ENCODE peak calls at places on chromosomes 3 and 15, in seven cellular contexts. T, I, Y, U, L, Q and F are unnamed samples.

GRCh38 chr3:177498037-177498857 is 301.0 kb upstream of the TBL1XR1 start:
- DNase-seq in Q (peak; percentile 79), U (no peak), T (peak; percentile 36), I (no peak), Y (no peak), L (no peak), F (peak; percentile 55)

GRCh38 chr15:91605576-91605975 is 247.9 kb upstream of the SLCO3A1 start:
- DNase-seq in Q (no peak), L (no peak), Y (no peak), U (no peak), I (no peak), T (no peak), F (no peak)

GRCh38 chr15:69958494-69959134 is 139.1 kb downstream of the TLE3 start:
- DNase-seq in U (no peak), Y (no peak), L (no peak), Q (no peak), I (no peak), T (peak; percentile 31), F (peak; percentile 6)

GRCh38 chr3:188578579-188579363 is 424.8 kb downstream of the LPP start:
- DNase-seq in L (peak; percentile 80), Q (no peak), T (no peak), I (peak; percentile 77), Y (peak; percentile 90), U (no peak), F (no peak)

GRCh38 chr3:120144267-120144666 is 50.0 kb upstream of the GSK3B start:
- DNase-seq in Y (no peak), I (no peak), U (no peak), L (no peak), T (peak; percentile 33), Q (peak; percentile 48), F (peak; percentile 69)

GRCh38 chr15:70488002-70488605 is 275.3 kb downstream of the UACA start:
- DNase-seq in T (peak; percentile 80), Q (peak; percentile 86), L (no peak), Y (peak; percentile 82), I (peak; percentile 73), U (peak; percentile 72), F (peak; percentile 59)

GRCh38 chr15:44427756-44428724 is 611 bp downstream of the CTDSPL2 start:
- DNase-seq in I (no peak), L (no peak), T (peak; percentile 28), Q (peak; percentile 41), U (no peak), Y (no peak), F (peak; percentile 30)

GRCh38 chr3:39126532-39127071 is 19.1 kb downstream of the TTC21A start:
- DNase-seq in Q (peak; percentile 68), L (no peak), U (peak; percentile 65), Y (peak; percentile 70), T (peak; percentile 72), I (no peak), F (peak; percentile 28)

GRCh38 chr3:191425322-191425734 is 35.6 kb upstream of the PYDC2 start:
- DNase-seq in I (no peak), L (no peak), Q (no peak), U (no peak), T (no peak), Y (no peak), F (no peak)

GRCh38 chr3:172982731-172983364 is 158.2 kb downstream of the SPATA16 start:
- DNase-seq in Y (no peak), T (peak; percentile 7), Q (no peak), I (no peak), L (no peak), U (no peak), F (peak; percentile 14)

GRCh38 chr3:53159415-53160135 is 1.4 kb upstream of the PRKCD start:
- DNase-seq in U (no peak), Y (no peak), I (peak; percentile 50), Q (peak; percentile 25), L (no peak), T (peak; percentile 20), F (peak; percentile 66)

GRCh38 chr3:100702082-100703014 is 6.9 kb upstream of the TFG start:
- DNase-seq in Q (no peak), T (no peak), U (no peak), Y (no peak), L (no peak), I (no peak), F (no peak)

GRCh38 chr15:52424856-52425431 is 103.7 kb downstream of the MYO5A start:
- DNase-seq in Q (no peak), I (no peak), Y (no peak), T (no peak), L (no peak), U (no peak), F (no peak)

GRCh38 chr3:164550857-164551256 is 527.4 kb downstream of the SI start:
- DNase-seq in T (peak; percentile 5), I (no peak), Q (no peak), L (no peak), Y (no peak), U (no peak), F (no peak)

GRCh38 chr3:177056927-177057326 is 140.4 kb downstream of the TBL1XR1 start:
- DNase-seq in Y (no peak), U (no peak), L (no peak), Q (no peak), I (no peak), T (no peak), F (no peak)

GRCh38 chr15:52805351-52806283 is 15.5 kb upstream of the ONECUT1 start:
- DNase-seq in U (no peak), L (no peak), Q (no peak), T (no peak), Y (no peak), I (no peak), F (no peak)

GRCh38 chr3:23547905-23548304 is 257.9 kb upstream of the UBE2E1 start:
- DNase-seq in Y (no peak), U (no peak), T (no peak), I (no peak), Q (no peak), L (no peak), F (no peak)

GRCh38 chr3:158935846-158936245 is 134.0 kb downstream of the MFSD1 start:
- DNase-seq in T (no peak), Q (no peak), I (no peak), U (no peak), Y (no peak), L (no peak), F (no peak)

GRCh38 chr3:62638316-62638715 is 236.9 kb downstream of the CADPS start:
- DNase-seq in T (no peak), U (no peak), I (no peak), Y (no peak), L (no peak), Q (no peak), F (no peak)

GRCh38 chr3:167300210-167300609 is 79.9 kb downstream of the ZBBX start:
- DNase-seq in Y (no peak), L (no peak), Q (no peak), U (no peak), T (no peak), I (no peak), F (no peak)

GRCh38 chr15:38651328-38652038 is 86.9 kb upstream of the RASGRP1 start:
- DNase-seq in Q (no peak), I (no peak), T (no peak), L (no peak), Y (no peak), U (no peak), F (no peak)

GRCh38 chr3:30124435-30125390 is 481.7 kb upstream of the TGFBR2 start:
- DNase-seq in T (no peak), Y (no peak), I (peak; percentile 35), L (peak; percentile 19), Q (no peak), U (no peak), F (no peak)

GRCh38 chr3:192957441-192957951 is 39.8 kb upstream of the MB21D2 start:
- DNase-seq in I (peak; percentile 35), Q (peak; percentile 45), T (peak; percentile 33), U (no peak), L (peak; percentile 65), Y (peak; percentile 79), F (no peak)

GRCh38 chr15:83869329-83869728 is 215.4 kb downstream of the ADAMTSL3 start:
- DNase-seq in T (no peak), Y (no peak), U (no peak), Q (no peak), L (no peak), I (peak; percentile 43), F (no peak)

GRCh38 chr15:53982281-53982680 is 4.0 kb downstream of the UNC13C start:
- DNase-seq in Y (no peak), Q (no peak), L (no peak), I (no peak), T (no peak), U (no peak), F (no peak)

GRCh38 chr3:192449036-192449435 is 278.3 kb downstream of the FGF12 start:
- DNase-seq in Y (no peak), Q (peak; percentile 41), T (no peak), U (no peak), L (no peak), I (no peak), F (no peak)

GRCh38 chr15:39127151-39127815 is 453.6 kb upstream of the THBS1 start:
- DNase-seq in L (no peak), Y (no peak), Q (no peak), I (no peak), U (no peak), T (peak; percentile 38), F (no peak)

GRCh38 chr3:121757087-121757811 is 7.7 kb upstream of the GOLGB1 start:
- DNase-seq in Q (no peak), U (no peak), T (no peak), L (no peak), Y (no peak), I (no peak), F (no peak)

GRCh38 chr3:169389925-169390253 is 273.6 kb downstream of the MECOM start:
- DNase-seq in Y (no peak), L (no peak), U (no peak), Q (peak; percentile 37), T (no peak), I (no peak), F (no peak)

GRCh38 chr3:33787328-33788009 is 11.0 kb upstream of the PDCD6IP start:
- DNase-seq in L (peak; percentile 9), Y (peak; percentile 73), Q (peak; percentile 54), I (peak; percentile 47), U (peak; percentile 59), T (peak; percentile 74), F (peak; percentile 47)

GRCh38 chr3:127573401-127573800 is 17.1 kb downstream of the TPRA1 start:
- DNase-seq in Y (no peak), T (no peak), U (no peak), I (no peak), L (no peak), Q (no peak), F (no peak)

GRCh38 chr15:41013698-41014414 is 60.6 kb downstream of the CHAC1 start:
- DNase-seq in T (no peak), I (no peak), U (no peak), L (peak; percentile 44), Q (no peak), Y (no peak), F (no peak)

GRCh38 chr3:106168941-106169340 is 300.1 kb upstream of the CBLB start:
- DNase-seq in I (no peak), Q (no peak), L (no peak), U (no peak), Y (no peak), T (no peak), F (no peak)

GRCh38 chr15:67124911-67125588 is 59.6 kb downstream of the SMAD3 start:
- DNase-seq in Y (no peak), Q (no peak), T (peak; percentile 91), L (no peak), U (no peak), I (no peak), F (no peak)